ENCODE peak calls at places on chromosomes 13 and 19, in four cellular contexts. One of them, this sample, is unnamed.

GRCh38 chr19:2962018-2962670 is 15.2 kb upstream of the TLE6 start:
- DNase-seq in H1: peak
- DNase-seq in A549: peak
- DNase-seq in K562: peak
- DNase-seq in this sample: peak

GRCh38 chr13:88063741-88064140 is 392.6 kb downstream of the SLITRK5 start:
- DNase-seq in A549: no peak
- DNase-seq in H1: no peak
- DNase-seq in K562: no peak
- DNase-seq in this sample: no peak

GRCh38 chr19:40702337-40703012 is 12.0 kb upstream of the NUMBL start:
- DNase-seq in K562: peak
- DNase-seq in H1: peak
- DNase-seq in A549: peak
- DNase-seq in this sample: peak

GRCh38 chr13:111662451-111662850 is 342.0 kb downstream of the TEX29 start:
- DNase-seq in A549: no peak
- DNase-seq in K562: no peak
- DNase-seq in H1: no peak
- DNase-seq in this sample: no peak

GRCh38 chr19:58519087-58519354 is 589 bp downstream of the ZBTB45 start:
- DNase-seq in A549: peak
- DNase-seq in K562: peak
- DNase-seq in H1: peak
- DNase-seq in this sample: peak

GRCh38 chr13:99606322-99607089 is 105.2 kb downstream of the TM9SF2 start:
- DNase-seq in K562: peak
- DNase-seq in A549: peak
- DNase-seq in H1: peak
- DNase-seq in this sample: peak

GRCh38 chr19:58509731-58510083 is 2.1 kb downstream of the SLC27A5 start:
- DNase-seq in K562: peak
- DNase-seq in A549: no peak
- DNase-seq in H1: no peak
- DNase-seq in this sample: no peak

GRCh38 chr19:41691268-41691970 is 3.3 kb upstream of the CEACAM7 start:
- DNase-seq in H1: peak
- DNase-seq in A549: peak
- DNase-seq in K562: peak
- DNase-seq in this sample: no peak

GRCh38 chr19:50334741-50335421 is 5.7 kb upstream of the KCNC3 start:
- DNase-seq in K562: no peak
- DNase-seq in A549: no peak
- DNase-seq in H1: no peak
- DNase-seq in this sample: no peak

GRCh38 chr13:51645154-51645650 is 60.9 kb downstream of the WDFY2 start:
- DNase-seq in A549: no peak
- DNase-seq in K562: no peak
- DNase-seq in H1: no peak
- DNase-seq in this sample: no peak

GRCh38 chr13:33799950-33800592 is 17.9 kb upstream of the RFC3 start:
- DNase-seq in H1: no peak
- DNase-seq in K562: no peak
- DNase-seq in A549: no peak
- DNase-seq in this sample: peak

GRCh38 chr19:58294743-58295374 is 10.3 kb upstream of the ERVK3-1 start:
- DNase-seq in H1: no peak
- DNase-seq in K562: no peak
- DNase-seq in A549: no peak
- DNase-seq in this sample: no peak

GRCh38 chr19:23957660-23958281 is 43.1 kb downstream of the ZNF726 start:
- DNase-seq in H1: no peak
- DNase-seq in A549: no peak
- DNase-seq in K562: no peak
- DNase-seq in this sample: no peak

GRCh38 chr13:21744149-21744548 is 73.3 kb downstream of the FGF9 start:
- DNase-seq in A549: no peak
- DNase-seq in H1: no peak
- DNase-seq in K562: no peak
- DNase-seq in this sample: no peak

GRCh38 chr19:16585808-16586476 is 13.7 kb upstream of the SLC35E1 start:
- DNase-seq in A549: no peak
- DNase-seq in H1: no peak
- DNase-seq in K562: no peak
- DNase-seq in this sample: no peak
- TF ChIP-seq RNF2 in A549: no peak
- TF ChIP-seq RNF2 in H1: no peak
- TF ChIP-seq RNF2 in K562: no peak
- TF ChIP-seq RNF2 in this sample: no peak

GRCh38 chr13:42083138-42083770 is 34.8 kb downstream of the DGKH start:
- DNase-seq in K562: no peak
- DNase-seq in A549: no peak
- DNase-seq in H1: no peak
- DNase-seq in this sample: no peak

GRCh38 chr13:42084722-42085121 is 36.3 kb downstream of the DGKH start:
- DNase-seq in H1: no peak
- DNase-seq in A549: no peak
- DNase-seq in K562: no peak
- DNase-seq in this sample: no peak

GRCh38 chr13:42086582-42086981 is 38.1 kb downstream of the DGKH start:
- DNase-seq in H1: no peak
- DNase-seq in K562: no peak
- DNase-seq in A549: no peak
- DNase-seq in this sample: no peak
- TF ChIP-seq RNF2 in H1: no peak
- TF ChIP-seq RNF2 in K562: no peak
- TF ChIP-seq RNF2 in A549: no peak
- TF ChIP-seq RNF2 in this sample: no peak

DNA sequence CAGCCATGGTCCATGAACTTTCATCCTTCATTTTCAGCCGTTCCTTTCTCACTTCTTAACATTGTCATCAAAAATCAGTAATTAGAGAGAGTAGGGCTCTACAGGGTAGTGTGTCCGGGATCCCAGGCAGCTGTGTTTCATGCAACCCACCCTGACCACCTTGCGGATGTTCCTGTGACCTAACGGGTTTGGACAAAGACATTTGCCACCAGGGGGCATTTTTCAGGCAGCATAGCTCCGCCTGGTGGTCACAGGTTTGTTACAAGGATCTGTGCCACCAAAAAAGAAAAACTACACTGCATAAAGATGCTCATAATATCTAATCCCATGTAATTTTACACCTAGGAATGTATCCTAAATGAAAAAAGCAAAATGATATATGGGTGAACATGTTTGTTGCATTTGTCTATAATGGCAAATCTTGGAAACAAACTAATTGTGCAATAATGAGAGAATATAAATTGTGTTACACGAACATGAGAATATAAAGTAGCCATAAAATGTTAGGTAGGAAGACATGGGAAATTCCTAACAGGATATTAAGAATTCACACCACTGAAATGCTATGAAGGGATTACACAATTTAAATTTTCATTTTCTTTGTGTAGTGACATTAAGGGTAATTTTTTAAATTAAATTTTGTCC is 123.0 kb downstream of the SLC7A1 start:
- DNase-seq in K562: peak
- DNase-seq in A549: peak
- DNase-seq in H1: peak
- DNase-seq in this sample: peak
- TF ChIP-seq RNF2 in K562: no peak
- TF ChIP-seq RNF2 in A549: no peak
- TF ChIP-seq RNF2 in H1: no peak
- TF ChIP-seq RNF2 in this sample: no peak

GRCh38 chr13:85910962-85911361 is 111.7 kb upstream of the SLITRK6 start:
- DNase-seq in K562: no peak
- DNase-seq in H1: no peak
- DNase-seq in A549: no peak
- DNase-seq in this sample: no peak
- TF ChIP-seq RNF2 in K562: no peak
- TF ChIP-seq RNF2 in H1: no peak
- TF ChIP-seq RNF2 in A549: no peak
- TF ChIP-seq RNF2 in this sample: no peak

DNA sequence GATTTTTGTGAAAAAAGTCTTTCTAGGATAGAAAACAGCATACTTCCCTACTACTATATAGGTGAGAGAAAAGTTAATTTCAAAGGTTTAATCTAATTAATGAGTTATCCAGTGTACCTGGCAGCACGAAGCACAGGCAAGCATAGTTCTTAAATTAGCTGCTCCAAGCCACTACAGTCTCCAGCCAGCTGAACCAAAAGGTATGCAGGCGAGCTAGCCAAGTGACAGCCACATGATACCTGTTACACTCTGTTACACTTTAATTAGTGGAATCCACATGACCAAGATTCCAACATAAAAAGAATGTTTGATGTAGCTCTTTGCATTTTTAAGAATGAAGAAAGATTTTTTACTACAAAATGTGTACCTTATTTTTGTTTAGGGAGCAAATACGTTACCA is 15.5 kb downstream of the SLC25A30 start:
- DNase-seq in K562: no peak
- DNase-seq in H1: no peak
- DNase-seq in A549: no peak
- DNase-seq in this sample: no peak
- TF ChIP-seq RNF2 in K562: no peak
- TF ChIP-seq RNF2 in H1: no peak
- TF ChIP-seq RNF2 in A549: no peak
- TF ChIP-seq RNF2 in this sample: no peak

GRCh38 chr13:93224545-93224944 is 2.1 kb upstream of the GPC6 start:
- DNase-seq in A549: no peak
- DNase-seq in K562: no peak
- DNase-seq in H1: no peak
- DNase-seq in this sample: peak
- TF ChIP-seq RNF2 in A549: no peak
- TF ChIP-seq RNF2 in K562: no peak
- TF ChIP-seq RNF2 in H1: no peak
- TF ChIP-seq RNF2 in this sample: no peak

GRCh38 chr13:74037762-74038161 is 96.4 kb downstream of the KLF12 start:
- DNase-seq in A549: no peak
- DNase-seq in K562: no peak
- DNase-seq in H1: no peak
- DNase-seq in this sample: no peak
- TF ChIP-seq RNF2 in A549: no peak
- TF ChIP-seq RNF2 in K562: no peak
- TF ChIP-seq RNF2 in H1: no peak
- TF ChIP-seq RNF2 in this sample: no peak

GRCh38 chr13:78121001-78121400 is 202.4 kb upstream of the EDNRB start:
- DNase-seq in H1: no peak
- DNase-seq in K562: no peak
- DNase-seq in A549: no peak
- DNase-seq in this sample: no peak
- TF ChIP-seq RNF2 in H1: no peak
- TF ChIP-seq RNF2 in K562: no peak
- TF ChIP-seq RNF2 in A549: no peak
- TF ChIP-seq RNF2 in this sample: no peak

This sample was measured in HepG2.